ENCODE peak calls at places on chromosome X, in four cellular contexts. E, Z, U and N are unnamed samples. For H3K36me3, the result is how much of the 10 kb centered on the place peaks cover.

GRCh38 chrX:115013705-115014104 is 3.7 kb downstream of the IL13RA2 start:
- DNase-seq in E (no peak), Z (no peak), U (no peak), N (no peak)

GRCh38 chrX:134462927-134463326 is 3.0 kb downstream of the HPRT1 start:
- DNase-seq in E (no peak), Z (no peak), U (no peak), N (no peak)

GRCh38 chrX:45515262-45516215 is 314.9 kb upstream of the DIPK2B start:
- DNase-seq in E (no peak), Z (peak), U (peak), N (peak)

GRCh38 chrX:40470830-40471429 is 109.8 kb upstream of the ATP6AP2 start:
- DNase-seq in E (no peak), Z (no peak), U (no peak), N (no peak)

GRCh38 chrX:44305921-44306320 is 37.6 kb downstream of the EFHC2 start:
- DNase-seq in E (no peak), Z (no peak), U (no peak), N (no peak)

GRCh38 chrX:44317196-44317595 is 26.3 kb downstream of the EFHC2 start:
- DNase-seq in E (no peak), Z (no peak), U (no peak), N (no peak)

GRCh38 chrX:106894392-106894909 is 8.7 kb downstream of the RIPPLY1 start:
- DNase-seq in E (no peak), Z (peak), U (peak), N (no peak)

GRCh38 chrX:134480061-134480460 is 20.1 kb downstream of the HPRT1 start:
- DNase-seq in E (no peak), Z (no peak), U (no peak), N (no peak)

GRCh38 chrX:53882331-53882730 is 161.9 kb downstream of the PHF8 start:
- DNase-seq in E (no peak), Z (no peak), U (no peak), N (no peak)

GRCh38 chrX:72308566-72309296 is 3.0 kb upstream of the CITED1 start:
- DNase-seq in E (no peak), Z (peak), U (peak), N (no peak)

GRCh38 chrX:9285342-9285771 is 179.5 kb upstream of the TBL1X start:
- DNase-seq in E (no peak), Z (no peak), U (no peak), N (no peak)

GRCh38 chrX:55026143-55026542 is 4.6 kb downstream of the ALAS2 start:
- DNase-seq in E (no peak), Z (no peak), U (no peak), N (no peak)

GRCh38 chrX:115023139-115023538 is 5.7 kb upstream of the IL13RA2 start:
- DNase-seq in E (no peak), Z (no peak), U (no peak), N (no peak)

GRCh38 chrX:20347486-20347885 is 80.8 kb upstream of the RPS6KA3 start:
- DNase-seq in E (no peak), Z (no peak), U (no peak), N (no peak)

GRCh38 chrX:135890087-135890585 is 3.1 kb downstream of the CT45A10 start:
- DNase-seq in E (no peak), Z (no peak), U (no peak), N (no peak)

GRCh38 chrX:104254442-104255115 is at the start of gene ESX1:
- DNase-seq in E (no peak), Z (no peak), U (no peak), N (no peak)

GRCh38 chrX:134460861-134461218 is 875 bp downstream of the HPRT1 start:
- DNase-seq in E (no peak), Z (no peak), U (no peak), N (no peak)

GRCh38 chrX:119826399-119826959 is 26.3 kb downstream of the UPF3B start:
- DNase-seq in E (no peak), Z (no peak), U (no peak), N (no peak)

DNA sequence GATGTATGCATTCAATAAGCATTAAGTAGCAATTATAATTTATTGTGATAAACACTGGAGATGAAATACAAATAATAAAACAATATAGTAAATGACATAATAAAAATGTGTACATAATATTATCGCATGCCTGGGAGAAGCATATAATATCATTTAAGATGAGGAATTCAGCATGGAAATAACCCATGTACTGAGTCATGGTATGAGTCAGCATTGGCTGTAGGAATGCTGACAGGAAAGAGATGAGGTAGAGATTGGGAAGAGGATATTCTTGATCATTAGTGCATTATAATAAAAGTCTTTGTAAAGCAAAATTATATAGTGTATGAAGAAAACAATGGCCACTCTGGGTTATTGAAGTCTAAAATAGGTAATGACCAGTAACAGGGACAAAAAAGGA is 82.8 kb downstream of the MAGEB10 start:
- DNase-seq in E (no peak), Z (no peak), U (no peak), N (no peak)
- TF ChIP-seq POLR2AphosphoS5 in E (no peak), Z (no peak), U (no peak), N (no peak)

GRCh38 chrX:153959649-153960048 is 12.0 kb downstream of the HCFC1 start:
- DNase-seq in E (no peak), Z (no peak), U (peak), N (no peak)
- H3K36me3 ChIP-seq in E (half or more), Z (under half), U (under half), N (half or more)

GRCh38 chrX:47297874-47298273 is 65.1 kb downstream of the USP11 start:
- DNase-seq in E (no peak), Z (peak), U (no peak), N (no peak)
- TF ChIP-seq EP300 in E (no peak), Z (no peak), U (no peak), N (no peak)

DNA sequence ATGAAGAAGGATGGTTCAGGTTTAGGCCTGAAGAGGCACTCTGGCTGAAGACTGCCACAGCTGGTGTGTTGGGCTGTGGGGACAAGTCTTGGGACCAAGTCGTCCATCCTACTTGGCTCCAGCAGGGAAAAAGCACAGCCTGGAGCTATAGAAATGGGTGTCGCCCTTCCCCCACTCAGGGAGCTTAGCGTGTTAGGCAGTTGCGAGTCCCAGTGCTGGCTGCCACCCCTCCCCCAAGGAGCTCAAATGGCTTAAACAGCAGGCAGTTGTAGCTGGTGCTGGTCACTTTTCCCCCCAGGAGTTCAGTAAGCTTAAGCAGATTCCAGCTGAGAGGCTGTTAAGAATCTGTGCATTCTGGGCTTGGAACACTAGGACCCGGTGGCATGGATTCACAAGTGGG is 319.5 kb upstream of the POF1B start:
- DNase-seq in E (no peak), Z (no peak), U (no peak), N (no peak)
- TF ChIP-seq POLR2AphosphoS5 in E (no peak), Z (no peak), U (no peak), N (no peak)